ENCODE peak calls at places on chromosome 22, in four cellular contexts. Q, M, O and P are unnamed samples.

GRCh38 chr22:20083157-20083890 is 3.3 kb downstream of the DGCR8 start:
- DNase-seq in Q (no peak), M (no peak), O (no peak), P (no peak)

GRCh38 chr22:22820626-22821025 is 67.0 kb upstream of the IGLL5 start:
- DNase-seq in Q (no peak), M (no peak), O (no peak), P (no peak)

GRCh38 chr22:21791635-21792625 is 56.3 kb upstream of the YPEL1 start:
- DNase-seq in Q (no peak), M (no peak), O (peak; percentile 94), P (peak; percentile 62)

GRCh38 chr22:23524226-23524625 is 55.9 kb downstream of the IGLL1 start:
- DNase-seq in Q (no peak), M (no peak), O (no peak), P (no peak)

GRCh38 chr22:30994960-30995359 is 25.9 kb downstream of the TUG1 start:
- DNase-seq in Q (no peak), M (no peak), O (no peak), P (no peak)

GRCh38 chr22:24875862-24876506 is 70.0 kb downstream of the SGSM1 start:
- DNase-seq in Q (peak; percentile 68), M (no peak), O (peak; percentile 31), P (no peak)

GRCh38 chr22:19962909-19963806 is 21.5 kb upstream of the TXNRD2 start:
- DNase-seq in Q (peak; percentile 75), M (peak; percentile 93), O (no peak), P (no peak)

GRCh38 chr22:33354928-33355327 is 296.7 kb upstream of the SYN3 start:
- DNase-seq in Q (no peak), M (no peak), O (no peak), P (no peak)

GRCh38 chr22:25488244-25489020 is 76.0 kb upstream of the GRK3 start:
- DNase-seq in Q (no peak), M (peak; percentile 52), O (no peak), P (peak; percentile 26)

GRCh38 chr22:26548984-26549383 is 36.7 kb upstream of the TFIP11 start:
- DNase-seq in Q (no peak), M (no peak), O (no peak), P (no peak)

GRCh38 chr22:38784035-38784434 is 9.9 kb downstream of the DNAL4 start:
- DNase-seq in Q (no peak), M (no peak), O (no peak), P (no peak)

GRCh38 chr22:20315337-20316216 is 4.3 kb downstream of the DGCR6L start:
- DNase-seq in Q (no peak), M (no peak), O (peak; percentile 27), P (no peak)

GRCh38 chr22:37483050-37483449 is 3.1 kb downstream of the MFNG start:
- DNase-seq in Q (no peak), M (no peak), O (no peak), P (no peak)

GRCh38 chr22:37482244-37482643 is 3.9 kb downstream of the MFNG start:
- DNase-seq in Q (no peak), M (no peak), O (no peak), P (no peak)

GRCh38 chr22:37484115-37485005 is 1.8 kb downstream of the MFNG start:
- DNase-seq in Q (no peak), M (no peak), O (no peak), P (peak; percentile 75)

GRCh38 chr22:37485006-37485713 is 1.0 kb downstream of the MFNG start:
- DNase-seq in Q (no peak), M (no peak), O (no peak), P (no peak)

DNA sequence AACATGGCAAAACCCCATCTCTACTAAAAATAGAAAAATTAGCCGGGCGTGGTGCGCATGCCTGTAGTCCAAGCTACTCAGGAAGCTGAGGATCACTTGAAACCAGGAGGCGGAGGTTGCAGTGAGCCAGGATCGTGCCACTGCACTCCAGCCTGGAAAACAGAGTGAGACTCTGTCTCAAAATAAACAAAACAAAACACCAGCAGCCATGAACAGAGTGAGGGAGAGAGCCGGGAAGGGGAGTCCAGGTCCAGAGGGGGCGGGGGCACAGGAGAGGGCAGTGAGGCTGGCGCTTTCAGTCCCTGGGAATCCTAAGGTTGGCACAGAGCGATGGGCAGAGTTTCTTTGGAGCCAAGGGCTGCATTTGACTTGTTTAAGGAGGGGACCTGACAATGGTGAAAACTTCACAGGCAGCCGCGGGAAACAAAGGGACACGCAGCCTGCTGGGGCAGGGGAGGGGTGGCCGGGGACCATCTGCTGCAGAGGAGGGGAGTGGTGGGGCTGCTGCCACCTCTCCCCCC is 2.5 kb downstream of the MFNG start:
- DNase-seq in Q (no peak), M (peak; percentile 11), O (no peak), P (no peak)
- TF ChIP-seq CBFB in Q (no peak), M (no peak), O (no peak), P (no peak)

GRCh38 chr22:50282361-50283144 is 12.4 kb upstream of the MAPK11 start:
- DNase-seq in Q (no peak), M (no peak), O (no peak), P (no peak)
- TF ChIP-seq CBFB in Q (no peak), M (no peak), O (no peak), P (no peak)

GRCh38 chr22:18104566-18104965 is 6.0 kb upstream of the TUBA8 start:
- DNase-seq in Q (no peak), M (no peak), O (no peak), P (no peak)

GRCh38 chr22:18100781-18101180 is 9.8 kb upstream of the TUBA8 start:
- DNase-seq in Q (no peak), M (no peak), O (no peak), P (no peak)

GRCh38 chr22:18101536-18101935 is 9.1 kb upstream of the TUBA8 start:
- DNase-seq in Q (no peak), M (no peak), O (no peak), P (no peak)

GRCh38 chr22:18108187-18108586 is 2.4 kb upstream of the TUBA8 start:
- DNase-seq in Q (no peak), M (no peak), O (no peak), P (no peak)

DNA sequence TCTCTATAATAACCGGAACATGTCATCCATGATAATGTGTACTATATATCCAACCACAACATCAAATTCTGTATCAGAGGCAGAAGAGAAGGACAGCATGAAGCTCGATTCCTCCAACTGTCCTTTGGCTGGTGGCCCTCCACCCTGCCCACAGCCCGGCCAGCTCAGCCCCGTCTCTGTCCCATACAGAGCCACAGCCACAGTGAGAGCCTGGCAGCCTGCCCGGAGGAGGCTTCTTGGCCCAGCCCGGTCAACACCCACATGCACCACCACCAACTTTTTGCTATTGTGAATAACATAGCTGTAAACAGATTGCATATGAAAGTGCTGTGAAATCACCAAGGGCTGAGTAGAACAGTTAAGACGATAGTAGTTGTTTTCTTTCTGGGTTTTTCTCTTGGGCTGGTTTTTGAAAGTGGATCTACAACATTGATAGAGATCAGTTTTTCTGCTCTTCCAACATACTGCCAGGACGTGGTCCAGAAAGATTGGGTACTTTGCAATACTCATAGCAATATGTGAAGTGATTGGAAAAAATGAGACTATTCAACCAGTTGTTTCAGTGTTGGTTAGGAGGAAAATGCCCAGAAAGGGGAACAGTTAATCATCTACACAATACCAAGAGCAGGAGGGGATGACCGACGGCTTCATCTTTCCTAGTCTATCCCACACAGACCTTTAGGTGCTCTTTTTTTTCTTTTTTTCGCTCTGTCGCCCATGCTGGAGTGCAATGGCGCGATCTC is 6.9 kb upstream of the TUBA8 start:
- DNase-seq in Q (no peak), M (no peak), O (no peak), P (peak; percentile 65)
- TF ChIP-seq CBFB in Q (no peak), M (no peak), O (no peak), P (peak; percentile 42)

DNA sequence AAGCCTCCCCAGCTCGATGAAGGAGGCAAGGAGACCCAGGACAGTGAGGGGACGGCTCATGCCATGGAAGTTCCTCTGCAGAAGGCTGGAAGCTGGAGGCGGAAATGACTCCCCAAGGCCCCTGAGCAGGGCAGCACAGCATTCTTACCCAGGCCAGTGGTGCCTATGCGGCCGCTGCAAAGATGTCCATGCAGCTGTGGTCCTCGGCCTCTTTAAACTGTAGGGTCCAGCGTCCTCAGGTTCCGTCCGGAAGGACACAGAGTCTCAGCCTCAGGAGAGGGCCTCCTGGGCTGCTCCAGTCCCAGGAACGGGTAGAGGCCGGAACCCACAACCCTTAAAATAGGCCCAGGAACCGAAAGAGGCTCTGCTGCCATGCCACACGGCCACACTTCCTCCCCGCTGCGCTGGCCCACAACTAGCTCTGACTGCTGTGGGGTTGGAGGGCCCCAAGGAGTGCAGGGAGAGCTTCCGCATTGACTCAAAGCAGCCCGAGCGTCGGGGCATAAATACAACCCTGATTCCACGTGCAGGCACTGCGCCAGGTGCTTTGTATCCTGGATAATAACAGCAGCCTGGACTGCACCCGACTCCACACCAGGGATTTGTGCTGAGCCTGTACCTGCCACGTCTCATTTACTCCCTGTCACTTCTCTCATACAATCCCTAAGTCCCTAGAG is 5.5 kb downstream of the KIAA0930 start:
- DNase-seq in Q (no peak), M (no peak), O (no peak), P (peak; percentile 81)
- TF ChIP-seq CBFB in Q (no peak), M (no peak), O (no peak), P (peak; percentile 93)

DNA sequence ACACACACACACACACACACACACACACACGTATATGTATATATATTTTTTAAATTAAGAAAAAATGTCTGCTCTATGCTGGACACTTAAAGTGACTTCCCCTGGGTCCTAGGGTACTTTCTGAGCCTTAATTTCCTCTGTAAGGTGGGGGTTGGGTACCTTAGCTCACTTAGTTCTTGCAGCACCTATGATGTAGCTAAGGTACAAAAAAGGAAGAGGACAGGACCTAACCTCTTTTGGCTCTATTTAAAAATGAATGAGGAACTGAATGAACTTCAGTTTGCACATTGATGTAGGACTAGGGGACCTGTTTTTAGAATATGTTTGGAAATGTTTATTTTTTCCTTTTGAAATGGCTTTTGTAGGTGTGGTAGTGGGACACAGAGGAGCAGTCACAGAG is 11.1 kb downstream of the SREBF2 start:
- DNase-seq in Q (no peak), M (no peak), O (no peak), P (no peak)
- TF ChIP-seq CBFB in Q (no peak), M (no peak), O (no peak), P (no peak)

GRCh38 chr22:27780161-27780575 is 21.4 kb downstream of the MN1 start:
- DNase-seq in Q (peak; percentile 51), M (no peak), O (no peak), P (no peak)
- TF ChIP-seq CBFB in Q (no peak), M (no peak), O (no peak), P (no peak)

GRCh38 chr22:44658371-44658953 is 43.5 kb upstream of the PRR5 start:
- DNase-seq in Q (no peak), M (no peak), O (no peak), P (no peak)
- TF ChIP-seq CBFB in Q (no peak), M (no peak), O (no peak), P (no peak)

GRCh38 chr22:29039148-29039547 is 22.5 kb downstream of the C22orf31 start:
- DNase-seq in Q (no peak), M (no peak), O (no peak), P (no peak)
- TF ChIP-seq CBFB in Q (no peak), M (no peak), O (no peak), P (no peak)

GRCh38 chr22:29443452-29443851 is 5.1 kb downstream of the RFPL1 start:
- DNase-seq in Q (no peak), M (no peak), O (no peak), P (no peak)
- TF ChIP-seq CBFB in Q (no peak), M (no peak), O (no peak), P (no peak)

DNA sequence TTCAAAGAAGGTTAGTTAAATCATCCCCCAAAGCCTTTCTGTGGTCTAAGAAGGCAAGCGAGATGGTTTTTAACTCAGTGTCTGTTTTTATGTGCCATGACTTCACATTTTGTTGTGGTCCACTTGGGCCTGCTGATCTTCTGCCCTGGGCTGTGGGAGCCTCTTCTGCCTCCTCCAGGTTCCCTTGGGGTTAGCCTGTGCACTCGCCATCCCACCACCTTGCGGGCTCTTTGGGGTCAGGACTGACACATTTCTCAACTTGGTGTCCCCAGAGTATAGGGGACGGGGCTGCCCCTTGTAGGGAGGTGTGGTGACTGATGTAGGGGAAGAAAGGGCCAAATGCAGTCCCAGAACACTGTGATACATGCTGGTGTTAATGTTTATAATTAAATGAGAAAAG is 207.0 kb downstream of the TBC1D22A start:
- DNase-seq in Q (no peak), M (no peak), O (no peak), P (peak; percentile 69)
- TF ChIP-seq CBFB in Q (no peak), M (no peak), O (no peak), P (peak; percentile 98)